ENCODE peak calls at places on chromosomes 16 and 17, in four cellular contexts. J is transverse colon, S is fibroblast of lung, M is psoas muscle. R is an unnamed sample. For H3K9me3 and H3K4me1, the result is how much of the 10 kb centered on the place peaks cover.

GRCh38 chr17:38892620-38893019 is 22.8 kb downstream of the LASP1 start:
- DNase-seq in J (no peak), M (no peak), S (no peak), R (no peak)

GRCh38 chr16:11162571-11163268 is 93.3 kb downstream of the SOCS1 start:
- DNase-seq in J (no peak), M (no peak), S (no peak), R (peak)

GRCh38 chr16:81650982-81651562 is 128.0 kb upstream of the PLCG2 start:
- DNase-seq in J (peak), M (peak), S (peak), R (peak)

GRCh38 chr17:7328840-7329359 is at the start of gene NEURL4:
- DNase-seq in M (no peak), S (no peak), J (no peak), R (no peak)

GRCh38 chr16:30054959-30055553 is 10.5 kb upstream of the ALDOA start:
- DNase-seq in J (peak), S (no peak), M (no peak), R (peak)

GRCh38 chr16:66107661-66108060 is 258.8 kb upstream of the CDH5 start:
- DNase-seq in J (no peak), M (no peak), S (peak), R (no peak)

GRCh38 chr17:36468903-36469635 is 17.4 kb upstream of the ZNHIT3 start:
- DNase-seq in S (no peak), J (no peak), M (no peak), R (no peak)

GRCh38 chr16:65867276-65867990 is 499.1 kb upstream of the CDH5 start:
- DNase-seq in S (no peak), J (no peak), M (no peak), R (no peak)

GRCh38 chr17:4944163-4944553 is 4.1 kb downstream of the RNF167 start:
- DNase-seq in J (peak), S (no peak), M (no peak), R (peak)

GRCh38 chr17:61073799-61074513 is 325.7 kb upstream of the TBX2 start:
- DNase-seq in M (no peak), S (peak), J (no peak), R (no peak)

GRCh38 chr17:751269-752001 is 629 bp downstream of the GEMIN4 start:
- DNase-seq in S (peak), J (peak), M (peak), R (no peak)

GRCh38 chr17:57892820-57893595 is 43.2 kb upstream of the MRPS23 start:
- DNase-seq in M (peak), J (peak), S (peak), R (peak)

GRCh38 chr17:731943-732787 is at the start of gene TLCD3A:
- DNase-seq in S (peak), J (peak), M (peak), R (peak)

GRCh38 chr16:19071811-19072777 is 4.7 kb downstream of the COQ7 start:
- DNase-seq in M (peak), J (peak), S (peak), R (no peak)

GRCh38 chr17:79779088-79779529 is 1.2 kb downstream of the CBX2 start:
- DNase-seq in S (no peak), M (no peak), J (no peak), R (no peak)

GRCh38 chr17:79188048-79188447 is 113.4 kb downstream of the ENGASE start:
- DNase-seq in S (no peak), M (no peak), J (no peak), R (peak)

GRCh38 chr16:4021070-4021779 is 95.0 kb downstream of the ADCY9 start:
- DNase-seq in S (no peak), M (no peak), J (peak), R (peak)

GRCh38 chr16:89320717-89321501 is 103.4 kb downstream of the ZNF778 start:
- DNase-seq in J (peak), M (peak), S (peak), R (no peak)

GRCh38 chr17:51948128-51948527 is 210.4 kb downstream of the CA10 start:
- DNase-seq in M (no peak), S (no peak), J (peak), R (no peak)

GRCh38 chr16:25045696-25046381 is 30.7 kb upstream of the ARHGAP17 start:
- DNase-seq in S (peak), J (no peak), M (no peak), R (no peak)

GRCh38 chr17:55567240-55568216 is 56.3 kb upstream of the SMIM36 start:
- DNase-seq in M (peak), J (no peak), S (peak), R (no peak)

GRCh38 chr17:9381068-9381467 is 194.6 kb downstream of the STX8 start:
- DNase-seq in M (no peak), S (peak), J (no peak), R (no peak)

GRCh38 chr16:50529334-50529733 is 18.9 kb upstream of the NKD1 start:
- DNase-seq in M (no peak), J (no peak), S (no peak), R (no peak)

GRCh38 chr16:74456290-74456625 is 35.0 kb upstream of the CLEC18B start:
- DNase-seq in S (no peak), J (no peak), M (no peak), R (no peak)

GRCh38 chr17:44314869-44315661 is 6.7 kb downstream of the RUNDC3A start:
- DNase-seq in S (no peak), M (no peak), J (peak), R (no peak)

GRCh38 chr16:89099905-89100304 is 6.3 kb downstream of the ACSF3 start:
- DNase-seq in S (no peak), J (peak), M (no peak), R (no peak)

GRCh38 chr16:21184834-21185233 is 26.4 kb downstream of the LDAF1 start:
- DNase-seq in S (no peak), J (no peak), M (no peak), R (no peak)

GRCh38 chr17:29243792-29244191 is 2.9 kb upstream of the CRYBA1 start:
- DNase-seq in S (peak), J (no peak), M (no peak), R (no peak)

GRCh38 chr17:48843172-48843900 is 12.5 kb downstream of the CALCOCO2 start:
- DNase-seq in M (no peak), J (no peak), S (peak), R (no peak)

DNA sequence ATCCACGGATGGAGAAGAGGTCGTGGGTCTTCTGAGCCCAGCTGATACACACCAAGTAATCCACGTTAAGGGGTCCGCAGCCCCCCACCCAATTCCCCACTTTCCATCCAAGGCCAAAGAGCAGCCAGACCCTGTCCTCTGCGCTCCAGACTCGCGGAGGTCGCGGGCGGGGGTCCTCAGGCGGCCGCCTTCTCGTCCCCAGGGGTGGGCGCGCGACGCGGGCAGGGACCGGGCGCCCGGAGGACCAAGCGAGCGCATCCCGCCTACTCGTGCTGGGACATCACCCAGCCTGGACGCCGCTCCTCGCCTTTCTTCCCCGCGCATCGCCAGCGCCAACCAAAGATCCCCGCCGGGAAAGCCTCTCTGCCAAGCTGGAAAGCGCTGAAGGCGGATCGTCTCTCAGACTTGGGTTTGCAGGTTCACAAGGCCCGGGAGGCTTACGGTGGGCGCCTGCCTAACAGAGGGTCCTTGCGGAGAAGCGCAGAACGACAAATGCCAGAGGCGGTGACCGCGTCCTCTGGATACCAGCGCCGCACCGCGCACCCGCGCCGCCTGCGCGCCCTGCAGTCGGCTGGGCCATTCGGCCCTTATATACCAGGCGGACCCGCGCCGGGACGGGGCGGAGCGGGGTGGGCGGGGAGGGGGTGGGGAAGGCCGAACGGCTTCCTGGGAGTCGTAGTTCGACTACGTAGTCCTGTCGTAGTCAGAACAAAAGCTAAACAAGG is 471.6 kb downstream of the SOX9 start:
- DNase-seq in S (peak), M (peak), J (peak), R (peak)
- TF ChIP-seq CTCF in S (no peak), M (no peak), J (no peak), R (no peak)

GRCh38 chr16:35182943-35183550 is 1723.6 kb downstream of the TP53TG3F start:
- DNase-seq in J (no peak), M (no peak), S (no peak), R (no peak)

GRCh38 chr16:35184356-35184870 is 1725.0 kb downstream of the TP53TG3F start:
- DNase-seq in J (no peak), M (no peak), S (no peak), R (no peak)

GRCh38 chr16:35182043-35182677 is 1722.7 kb downstream of the TP53TG3F start:
- DNase-seq in J (no peak), S (no peak), M (no peak), R (no peak)

GRCh38 chr16:35181422-35182030 is 1722.1 kb downstream of the TP53TG3F start:
- DNase-seq in M (no peak), S (no peak), J (no peak), R (no peak)

DNA sequence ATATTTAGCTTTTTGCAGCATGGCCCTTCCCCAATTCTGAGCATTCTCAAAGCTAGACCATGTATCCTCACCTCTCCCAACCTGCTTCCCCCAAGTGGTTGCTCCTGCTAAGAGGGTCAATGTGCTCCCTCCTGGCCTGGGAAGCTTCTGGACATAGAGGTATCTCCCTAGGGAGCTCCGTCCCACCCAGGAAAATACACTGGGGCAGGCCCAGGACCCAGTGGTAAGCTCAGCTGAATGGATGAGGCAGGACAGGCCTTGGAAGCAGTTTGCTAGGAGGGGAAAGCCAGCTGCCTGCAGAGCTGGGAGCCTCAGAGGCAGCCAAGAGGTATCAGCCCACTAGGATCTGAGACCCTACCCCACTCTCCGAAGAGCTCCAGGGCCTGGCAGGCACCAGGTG is 1721.6 kb downstream of the TP53TG3F start:
- DNase-seq in M (no peak), S (no peak), J (no peak), R (no peak)
- H3K9me3 ChIP-seq in M (under half), S (under half), J (under half), R (under half)

DNA sequence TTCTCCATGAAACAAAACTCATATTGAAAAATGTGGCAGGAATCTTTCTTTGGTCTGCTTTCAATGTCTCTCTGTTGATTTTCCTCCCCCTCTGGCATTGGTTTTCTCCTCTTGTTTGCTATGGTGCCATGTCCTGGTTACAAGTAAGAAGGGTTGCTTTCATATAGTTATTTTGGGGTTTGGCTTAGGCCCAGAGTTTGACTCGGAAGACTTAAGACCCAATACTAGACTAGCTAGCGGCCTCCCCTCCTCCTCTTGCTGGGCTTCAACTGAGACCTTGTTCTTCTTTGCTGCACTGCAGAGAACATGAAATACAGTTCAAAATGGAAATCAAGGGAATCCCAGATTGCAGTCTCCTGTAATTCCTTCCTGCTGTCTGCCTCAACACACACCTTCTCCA is 30.0 kb upstream of the CLEC18A start:
- DNase-seq in M (no peak), S (peak), J (no peak), R (no peak)
- H3K4me1 ChIP-seq in M (under half), S (under half), J (under half), R (under half)

GRCh38 chr17:69435986-69436696 is 21.6 kb downstream of the MAP2K6 start:
- DNase-seq in S (no peak), J (no peak), M (no peak), R (no peak)
- TF ChIP-seq CTCF in S (no peak), J (no peak), M (no peak), R (no peak)

GRCh38 chr16:35305476-35305875 is 1846.1 kb downstream of the TP53TG3F start:
- DNase-seq in S (no peak), J (no peak), M (no peak), R (no peak)

GRCh38 chr16:35306915-35307314 is 1847.5 kb downstream of the TP53TG3F start:
- DNase-seq in J (no peak), S (no peak), M (no peak), R (no peak)

GRCh38 chr16:35310999-35311398 is 1851.6 kb downstream of the TP53TG3F start:
- DNase-seq in S (no peak), M (no peak), J (no peak), R (no peak)

GRCh38 chr16:35311475-35311874 is 1852.1 kb downstream of the TP53TG3F start:
- DNase-seq in J (no peak), S (no peak), M (no peak), R (no peak)

GRCh38 chr16:35308674-35309073 is 1849.3 kb downstream of the TP53TG3F start:
- DNase-seq in S (no peak), J (no peak), M (no peak), R (no peak)
- H3K9me3 ChIP-seq in S (under half), J (under half), M (under half), R (under half)

GRCh38 chr17:80957461-80957941 is 34.1 kb upstream of the CHMP6 start:
- DNase-seq in S (no peak), M (no peak), J (no peak), R (no peak)

GRCh38 chr17:80953471-80954315 is 37.9 kb upstream of the CHMP6 start:
- DNase-seq in J (no peak), M (no peak), S (no peak), R (no peak)

GRCh38 chr17:80955673-80956306 is 35.9 kb upstream of the CHMP6 start:
- DNase-seq in S (no peak), J (no peak), M (no peak), R (no peak)

GRCh38 chr17:80956321-80957190 is 35.1 kb upstream of the CHMP6 start:
- DNase-seq in S (no peak), M (no peak), J (no peak), R (peak)

DNA sequence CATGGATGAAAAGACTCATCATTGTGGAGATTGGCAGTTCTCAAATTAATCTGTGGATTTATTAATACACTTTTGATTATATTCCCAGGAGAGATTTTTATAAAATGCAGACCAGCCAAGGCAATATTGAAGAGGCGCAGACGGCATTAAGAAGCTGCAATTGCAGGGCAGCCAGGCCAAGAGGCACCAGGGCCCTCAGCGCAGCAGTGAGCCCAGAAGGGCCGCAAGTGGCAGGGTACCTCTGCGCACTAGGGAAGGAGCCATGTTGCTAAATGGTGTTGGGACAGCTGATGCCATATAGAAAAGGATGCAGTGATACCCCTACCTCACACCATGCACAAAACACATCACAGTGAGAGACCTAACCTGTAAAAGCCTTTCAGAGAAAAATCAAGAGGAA is 36.6 kb upstream of the CHMP6 start:
- DNase-seq in S (no peak), M (no peak), J (no peak), R (no peak)
- H3K4me1 ChIP-seq in S (under half), M (under half), J (under half), R (under half)

GRCh38 chr16:9661336-9661735 is 520.9 kb downstream of the GRIN2A start:
- DNase-seq in J (no peak), S (no peak), M (no peak), R (no peak)
- TF ChIP-seq CTCF in J (no peak), S (no peak), M (no peak), R (no peak)